ENCODE peak calls at places on chromosomes 3 and 15, in eight cellular contexts. T, L, F, K, N, M, O and P are unnamed samples.

GRCh38 chr15:94395626-94396025 is 164.3 kb downstream of the MCTP2 start:
- DNase-seq in T (no peak), L (no peak), F (no peak), K (no peak), N (no peak), M (peak), O (peak), P (no peak)

GRCh38 chr15:29670945-29671307 is 151.3 kb downstream of the TJP1 start:
- DNase-seq in T (no peak), L (no peak), F (peak), K (peak), N (no peak), M (peak), O (peak), P (no peak)

GRCh38 chr15:78671626-78672211 is 30.7 kb upstream of the CHRNB4 start:
- DNase-seq in T (no peak), L (no peak), F (no peak), K (no peak), N (no peak), M (no peak), O (no peak), P (no peak)

GRCh38 chr3:40476478-40477470 is at the start of gene ZNF619:
- DNase-seq in T (peak), L (peak), F (peak), K (peak), N (peak), M (peak), O (peak), P (peak)

GRCh38 chr15:35992791-35993190 is 446.8 kb upstream of the DPH6 start:
- DNase-seq in T (no peak), L (no peak), F (no peak), K (no peak), N (no peak), M (no peak), O (no peak), P (no peak)

GRCh38 chr3:124635169-124635539 is 95.1 kb upstream of the UMPS start:
- DNase-seq in T (no peak), L (no peak), F (no peak), K (peak), N (no peak), M (no peak), O (no peak), P (no peak)

GRCh38 chr3:47581835-47582234 is 3.2 kb upstream of the CSPG5 start:
- DNase-seq in T (no peak), L (no peak), F (no peak), K (no peak), N (no peak), M (no peak), O (no peak), P (no peak)

GRCh38 chr3:109346770-109347295 is 9.5 kb upstream of the DPPA4 start:
- DNase-seq in T (no peak), L (no peak), F (no peak), K (no peak), N (no peak), M (peak), O (no peak), P (no peak)

GRCh38 chr3:191236635-191237034 is 37.6 kb downstream of the OSTN start:
- DNase-seq in T (no peak), L (no peak), F (no peak), K (no peak), N (no peak), M (no peak), O (peak), P (no peak)

GRCh38 chr15:101447561-101448071 is 41.9 kb downstream of the PCSK6 start:
- DNase-seq in T (no peak), L (no peak), F (no peak), K (no peak), N (peak), M (no peak), O (no peak), P (no peak)

GRCh38 chr15:95937128-95937528 is 393.4 kb upstream of the NR2F2 start:
- DNase-seq in T (no peak), L (no peak), F (no peak), K (no peak), N (no peak), M (no peak), O (peak), P (no peak)

GRCh38 chr3:43995078-43995928 is 246.4 kb upstream of the TOPAZ1 start:
- DNase-seq in T (peak), L (no peak), F (no peak), K (no peak), N (no peak), M (no peak), O (peak), P (no peak)

GRCh38 chr15:93071469-93071891 is 17.5 kb downstream of the RGMA start:
- DNase-seq in T (no peak), L (no peak), F (no peak), K (no peak), N (no peak), M (no peak), O (peak), P (no peak)

GRCh38 chr3:47652142-47652541 is 73.5 kb upstream of the CSPG5 start:
- DNase-seq in T (no peak), L (no peak), F (no peak), K (no peak), N (no peak), M (no peak), O (no peak), P (no peak)

GRCh38 chr3:133661454-133662255 is at the start of gene TOPBP1:
- DNase-seq in T (peak), L (peak), F (peak), K (peak), N (peak), M (peak), O (peak), P (peak)

GRCh38 chr3:134641671-134642300 is 9.0 kb downstream of the KY start:
- DNase-seq in T (no peak), L (no peak), F (no peak), K (no peak), N (peak), M (no peak), O (no peak), P (no peak)

GRCh38 chr15:94844533-94845390 is 613.4 kb downstream of the MCTP2 start:
- DNase-seq in T (peak), L (no peak), F (peak), K (peak), N (no peak), M (peak), O (peak), P (peak)

GRCh38 chr15:70523192-70523591 is 240.2 kb downstream of the UACA start:
- DNase-seq in T (no peak), L (no peak), F (no peak), K (no peak), N (no peak), M (no peak), O (no peak), P (no peak)

GRCh38 chr3:88150771-88151170 is 1.0 kb downstream of the C3orf38 start:
- DNase-seq in T (no peak), L (no peak), F (no peak), K (no peak), N (no peak), M (no peak), O (peak), P (no peak)

GRCh38 chr3:16728762-16729745 is 123.8 kb upstream of the DAZL start:
- DNase-seq in T (no peak), L (no peak), F (no peak), K (no peak), N (no peak), M (no peak), O (peak), P (no peak)

GRCh38 chr15:99433026-99433756 is 132.6 kb upstream of the MEF2A start:
- DNase-seq in T (no peak), L (no peak), F (peak), K (no peak), N (no peak), M (no peak), O (peak), P (no peak)

GRCh38 chr3:24829632-24830229 is 335.1 kb upstream of the THRB start:
- DNase-seq in T (peak), L (no peak), F (peak), K (no peak), N (no peak), M (no peak), O (no peak), P (peak)

GRCh38 chr3:126954141-126954845 is 28.6 kb upstream of the PLXNA1 start:
- DNase-seq in T (no peak), L (no peak), F (no peak), K (no peak), N (no peak), M (no peak), O (no peak), P (no peak)

GRCh38 chr15:81410318-81410753 is 36.3 kb upstream of the TMC3 start:
- DNase-seq in T (peak), L (no peak), F (no peak), K (peak), N (no peak), M (peak), O (peak), P (peak)

DNA sequence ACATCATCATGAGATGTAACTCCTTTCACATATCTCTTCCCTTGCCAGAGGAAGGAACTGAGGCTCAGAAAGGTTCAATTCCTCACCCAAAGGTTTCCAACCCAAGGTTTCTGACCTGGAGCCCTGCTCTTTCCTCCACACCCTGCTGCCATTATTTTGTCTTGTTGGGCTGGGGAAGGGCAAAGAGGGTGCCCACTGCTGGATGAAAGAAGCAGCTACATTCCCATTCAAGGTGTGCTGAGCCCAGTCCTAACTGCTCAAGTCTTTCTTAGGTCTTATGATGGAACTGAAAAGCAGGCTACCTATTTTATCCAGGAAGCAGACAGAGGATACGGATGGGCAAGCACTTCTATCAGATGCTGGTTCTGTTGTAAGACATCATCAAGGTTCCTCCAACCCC is 258.0 kb upstream of the CTDSPL start:
- DNase-seq in T (no peak), L (no peak), F (no peak), K (no peak), N (no peak), M (no peak), O (no peak), P (no peak)
- TF ChIP-seq CTCF in T (no peak), L (no peak), F (no peak), K (no peak), N (no peak), M (no peak), O (no peak), P (no peak)

GRCh38 chr3:55012091-55012490 is 84.2 kb upstream of the LRTM1 start:
- DNase-seq in T (no peak), L (no peak), F (no peak), K (no peak), N (no peak), M (no peak), O (no peak), P (no peak)

GRCh38 chr3:55014081-55014480 is 86.2 kb upstream of the LRTM1 start:
- DNase-seq in T (no peak), L (no peak), F (no peak), K (no peak), N (no peak), M (peak), O (no peak), P (no peak)

GRCh38 chr3:55009372-55009771 is 81.5 kb upstream of the LRTM1 start:
- DNase-seq in T (no peak), L (no peak), F (no peak), K (no peak), N (no peak), M (no peak), O (no peak), P (no peak)

GRCh38 chr3:55017876-55018275 is 90.0 kb upstream of the LRTM1 start:
- DNase-seq in T (no peak), L (no peak), F (no peak), K (no peak), N (no peak), M (no peak), O (no peak), P (no peak)

DNA sequence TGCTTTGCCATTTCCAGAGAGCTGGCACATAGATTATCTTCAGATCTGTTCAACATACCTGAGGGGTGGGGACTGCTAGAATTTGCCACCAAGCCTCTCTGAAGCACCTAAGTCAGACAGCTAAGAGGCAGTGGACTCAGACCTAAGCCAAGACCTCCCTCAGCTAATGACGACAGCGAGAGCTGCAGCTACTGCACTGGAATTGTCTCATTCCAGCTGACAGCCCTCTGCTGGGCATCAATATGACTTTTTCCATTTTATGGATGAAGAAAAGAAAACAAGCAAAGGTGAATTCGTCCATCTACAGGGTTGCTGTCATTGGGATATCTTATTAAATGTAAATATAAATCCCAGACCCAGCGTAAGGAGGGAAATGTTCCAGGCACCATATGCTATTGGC is 85.3 kb upstream of the LRTM1 start:
- DNase-seq in T (no peak), L (no peak), F (no peak), K (peak), N (no peak), M (peak), O (peak), P (no peak)
- TF ChIP-seq CTCF in T (no peak), L (no peak), F (no peak), K (no peak), N (peak), M (peak), O (no peak), P (peak)

DNA sequence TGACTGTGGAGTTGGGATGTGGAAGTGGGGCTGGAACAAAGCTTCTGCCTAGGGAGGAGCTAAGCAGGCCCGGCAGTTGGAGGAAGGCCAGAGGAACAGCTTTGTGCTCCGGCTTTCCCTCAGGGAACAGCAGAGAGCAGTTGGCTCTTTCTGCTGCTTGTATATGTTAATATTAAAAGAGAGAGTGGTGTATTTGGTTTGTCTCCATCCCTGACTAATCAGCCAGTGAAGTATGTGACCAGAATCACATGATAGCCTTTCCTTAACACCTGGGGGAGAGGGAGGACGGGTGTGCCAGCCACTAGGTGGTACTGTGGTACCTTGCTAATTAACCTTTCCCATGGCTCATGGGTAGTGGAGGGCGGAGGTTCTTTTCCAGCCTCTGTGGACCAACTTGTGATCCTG is 10.0 kb downstream of the EIF2B5 start:
- DNase-seq in T (peak), L (no peak), F (peak), K (peak), N (no peak), M (peak), O (peak), P (no peak)
- TF ChIP-seq CTCF in T (no peak), L (no peak), F (peak), K (peak), N (peak), M (peak), O (peak), P (peak)

GRCh38 chr3:170418422-170419300 is at the start of gene CLDN11:
- DNase-seq in T (peak), L (no peak), F (no peak), K (peak), N (no peak), M (no peak), O (peak), P (no peak)
- TF ChIP-seq CTCF in T (no peak), L (no peak), F (no peak), K (no peak), N (no peak), M (peak), O (peak), P (no peak)

DNA sequence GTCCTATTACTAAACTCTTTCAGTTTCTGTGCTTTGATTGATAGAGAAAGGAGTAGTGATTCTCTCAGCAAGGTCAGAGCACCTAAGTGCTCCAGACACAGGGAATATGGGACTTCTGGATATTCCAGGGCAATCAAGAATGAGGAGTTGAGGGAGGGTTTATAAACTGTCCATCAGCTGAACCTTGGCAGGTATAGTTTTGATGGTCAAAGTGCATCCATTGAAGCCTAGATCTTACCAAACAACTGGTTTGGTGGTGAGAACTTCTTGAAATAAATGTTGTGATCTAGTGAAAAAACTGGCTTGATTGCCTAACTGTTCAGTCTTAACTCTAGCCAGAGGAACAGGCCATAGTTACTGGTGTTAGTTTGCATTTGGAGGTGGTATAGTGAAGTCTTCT is 207.0 kb upstream of the ONECUT1 start:
- DNase-seq in T (no peak), L (no peak), F (no peak), K (no peak), N (no peak), M (no peak), O (no peak), P (no peak)
- TF ChIP-seq CTCF in T (no peak), L (no peak), F (no peak), K (no peak), N (no peak), M (no peak), O (no peak), P (no peak)

DNA sequence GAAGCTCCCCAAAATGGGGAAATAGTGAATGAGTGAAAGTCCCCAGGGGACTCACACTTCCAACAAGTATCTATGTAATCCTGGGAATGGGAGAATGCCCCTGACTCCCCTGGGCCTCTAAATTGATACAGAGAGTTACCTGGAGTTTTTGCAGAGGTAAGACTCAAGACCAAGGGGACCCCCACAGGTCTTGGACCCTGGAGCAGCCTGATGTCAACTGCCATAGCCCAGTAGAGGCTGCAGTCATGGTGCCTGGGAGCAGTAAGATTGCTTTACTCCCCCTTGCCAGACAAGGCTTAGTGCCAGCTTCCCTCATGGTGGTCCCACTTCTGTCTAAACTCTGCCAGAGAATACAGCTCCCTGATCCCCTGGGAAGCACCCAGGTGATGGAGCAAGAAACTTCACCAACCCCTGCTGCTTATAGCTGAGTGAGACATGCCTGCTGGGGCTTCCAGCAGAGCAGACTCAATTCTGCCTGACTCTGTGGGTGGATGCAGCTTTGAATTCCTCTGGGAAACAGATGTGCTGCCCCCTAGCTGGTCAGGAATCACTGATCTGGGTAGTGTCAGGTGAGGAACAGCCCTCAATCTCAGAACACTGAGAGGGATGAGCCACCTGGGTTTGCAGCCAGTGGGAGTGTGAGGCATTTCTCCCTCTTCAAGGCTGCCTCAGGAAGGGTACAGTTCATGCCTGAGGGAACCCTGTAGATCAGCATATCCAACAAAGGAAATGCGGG is 485.9 kb downstream of the NSUN3 start:
- DNase-seq in T (no peak), L (no peak), F (no peak), K (no peak), N (no peak), M (no peak), O (no peak), P (no peak)
- TF ChIP-seq CTCF in T (no peak), L (no peak), F (no peak), K (no peak), N (no peak), M (no peak), O (no peak), P (no peak)